ENCODE peak calls at places on chromosomes 12 and 14, in four cellular contexts. Y is IMR-90, D is gastrocnemius medialis, K is endothelial cell of umbilical vein. R is an unnamed sample. For H3K4me1, the result is how much of the 10 kb centered on the place peaks cover.

GRCh38 chr14:85415015-85415712 is 114.8 kb upstream of the FLRT2 start:
- DNase-seq in Y (peak), D (peak), K (peak), R (no peak)

GRCh38 chr12:29578070-29578469 is 80.6 kb upstream of the OVCH1 start:
- DNase-seq in K (peak), D (no peak), Y (no peak), R (no peak)

GRCh38 chr12:85828576-85828975 is 7.6 kb downstream of the RASSF9 start:
- DNase-seq in K (no peak), D (no peak), Y (no peak), R (no peak)

GRCh38 chr14:89673499-89674225 is 256.6 kb upstream of the FOXN3 start:
- DNase-seq in Y (peak), K (no peak), D (no peak), R (no peak)

GRCh38 chr14:77612011-77612620 is 4.3 kb downstream of the SPTLC2 start:
- DNase-seq in Y (peak), D (no peak), K (peak), R (no peak)

GRCh38 chr12:44531349-44531905 is 344.7 kb downstream of the NELL2 start:
- DNase-seq in Y (no peak), D (no peak), K (no peak), R (no peak)

GRCh38 chr12:13196302-13196921 is at the start of gene EMP1:
- DNase-seq in K (peak), D (peak), Y (peak), R (peak)

GRCh38 chr12:41621288-41621687 is 433.2 kb downstream of the PDZRN4 start:
- DNase-seq in K (no peak), D (no peak), Y (no peak), R (no peak)

GRCh38 chr12:12902036-12902435 is 10.7 kb downstream of the GPRC5A start:
- DNase-seq in Y (peak), D (peak), K (peak), R (no peak)

GRCh38 chr14:65815127-65815526 is 402.6 kb downstream of the FUT8 start:
- DNase-seq in D (no peak), K (no peak), Y (no peak), R (no peak)
- TF ChIP-seq POLR2A in D (no peak), K (no peak), Y (no peak), R (no peak)

GRCh38 chr12:4909734-4910501 is at the start of gene KCNA1:
- DNase-seq in K (no peak), Y (no peak), D (no peak), R (no peak)

GRCh38 chr12:4910502-4911315 is 1.0 kb downstream of the KCNA1 start:
- DNase-seq in Y (no peak), K (no peak), D (no peak), R (no peak)

GRCh38 chr12:4911316-4911994 is 1.8 kb downstream of the KCNA1 start:
- DNase-seq in D (no peak), K (no peak), Y (no peak), R (no peak)

GRCh38 chr12:4909397-4909733 is 340 bp upstream of the KCNA1 start:
- DNase-seq in K (no peak), D (no peak), Y (no peak), R (no peak)

GRCh38 chr12:4908694-4909396 is 860 bp upstream of the KCNA1 start:
- DNase-seq in D (no peak), Y (no peak), K (no peak), R (no peak)
- H3K4me3 ChIP-seq in D (peak), Y (no peak), K (no peak), R (peak)

GRCh38 chr12:111428728-111429175 is 23.0 kb downstream of the SH2B3 start:
- DNase-seq in D (no peak), Y (no peak), K (peak), R (no peak)
- H3K4me1 ChIP-seq in D (under half), Y (under half), K (half or more), R (half or more)

GRCh38 chr12:68332726-68333630 is 816 bp upstream of the MDM1 start:
- DNase-seq in D (no peak), Y (no peak), K (no peak), R (no peak)

GRCh38 chr12:68331500-68331868 is 678 bp downstream of the MDM1 start:
- DNase-seq in K (no peak), Y (no peak), D (no peak), R (no peak)

GRCh38 chr12:68335462-68335861 is 3.3 kb upstream of the MDM1 start:
- DNase-seq in D (no peak), K (no peak), Y (no peak), R (no peak)

GRCh38 chr12:68334136-68334535 is 2.0 kb upstream of the MDM1 start:
- DNase-seq in D (no peak), K (peak), Y (no peak), R (no peak)

GRCh38 chr12:68331869-68332725 is at the start of gene MDM1:
- DNase-seq in Y (peak), K (peak), D (peak), R (peak)
- TF ChIP-seq POLR2A in Y (no peak), K (peak), D (peak), R (peak)

GRCh38 chr14:35865611-35866010 is 39.5 kb downstream of the BRMS1L start:
- DNase-seq in Y (no peak), D (no peak), K (no peak), R (no peak)
- H3K4me3 ChIP-seq in Y (no peak), D (no peak), K (no peak), R (no peak)

DNA sequence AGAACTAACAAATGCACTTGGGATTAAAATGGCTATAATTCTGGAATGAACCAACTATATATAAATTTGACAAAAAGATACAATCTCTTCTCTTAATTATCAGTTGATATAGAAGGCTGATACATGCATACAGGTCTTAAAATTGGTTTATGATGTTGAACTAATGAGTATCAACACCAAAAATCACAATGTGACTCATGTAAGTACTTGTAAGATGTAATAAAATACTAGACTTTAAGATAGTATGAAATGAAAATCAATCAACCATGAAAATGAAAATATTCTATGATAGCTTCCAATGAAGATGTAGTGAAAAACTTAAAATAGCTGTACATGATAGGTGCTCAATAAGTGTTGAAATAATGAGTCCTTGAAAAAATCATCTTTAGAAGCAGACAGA is 116.6 kb upstream of the SOX5 start:
- DNase-seq in K (no peak), D (no peak), Y (no peak), R (no peak)
- H3K4me1 ChIP-seq in K (under half), D (under half), Y (under half), R (under half)

GRCh38 chr12:10213168-10214130 is 772 bp downstream of the GABARAPL1 start:
- DNase-seq in D (peak), K (peak), Y (peak), R (no peak)
- TF ChIP-seq POLR2A in D (peak), K (peak), Y (peak), R (peak)

R was measured in esophagus squamous epithelium.